ENCODE peak calls at places on chromosome 4, in six cellular contexts. H, O, Q, Z, M and S are unnamed samples.

GRCh38 chr4:110620352-110621327 is 2.2 kb downstream of the PITX2 start:
- DNase-seq in H (no peak), O (no peak), Q (no peak), Z (no peak), M (no peak), S (no peak)

GRCh38 chr4:122621010-122621616 is at the start of gene IL21:
- DNase-seq in H (no peak), O (no peak), Q (no peak), Z (peak), M (no peak), S (no peak)

GRCh38 chr4:165967486-165967885 is 94.4 kb downstream of the TLL1 start:
- DNase-seq in H (no peak), O (no peak), Q (no peak), Z (no peak), M (no peak), S (no peak)

GRCh38 chr4:7678318-7678852 is 243.7 kb upstream of the PSAPL1 start:
- DNase-seq in H (no peak), O (no peak), Q (no peak), Z (no peak), M (no peak), S (no peak)

GRCh38 chr4:158657291-158657690 is 14.4 kb downstream of the C4orf46 start:
- DNase-seq in H (no peak), O (no peak), Q (no peak), Z (no peak), M (no peak), S (no peak)

GRCh38 chr4:15779336-15779735 is 1.2 kb downstream of the CD38 start:
- DNase-seq in H (peak), O (no peak), Q (peak), Z (no peak), M (no peak), S (peak)

GRCh38 chr4:107818301-107818910 is 6.3 kb upstream of the SGMS2 start:
- DNase-seq in H (no peak), O (no peak), Q (no peak), Z (peak), M (no peak), S (peak)

GRCh38 chr4:84562156-84562555 is 20.8 kb upstream of the CDS1 start:
- DNase-seq in H (no peak), O (no peak), Q (no peak), Z (no peak), M (no peak), S (no peak)

GRCh38 chr4:149914521-149915115 is 99.0 kb upstream of the IQCM start:
- DNase-seq in H (no peak), O (peak), Q (peak), Z (peak), M (no peak), S (peak)

GRCh38 chr4:46878641-46879040 is 30.4 kb downstream of the COX7B2 start:
- DNase-seq in H (no peak), O (no peak), Q (no peak), Z (no peak), M (no peak), S (no peak)

GRCh38 chr4:27360651-27361347 is 500.2 kb downstream of the STIM2 start:
- DNase-seq in H (no peak), O (no peak), Q (peak), Z (no peak), M (no peak), S (no peak)

GRCh38 chr4:139851639-139852038 is 186.0 kb downstream of the MGST2 start:
- DNase-seq in H (no peak), O (no peak), Q (no peak), Z (no peak), M (no peak), S (no peak)

GRCh38 chr4:165813606-165814005 is 59.4 kb upstream of the TLL1 start:
- DNase-seq in H (no peak), O (no peak), Q (no peak), Z (no peak), M (no peak), S (no peak)

GRCh38 chr4:6671648-6672047 is 22.0 kb upstream of the S100P start:
- DNase-seq in H (no peak), O (no peak), Q (no peak), Z (no peak), M (no peak), S (no peak)

GRCh38 chr4:101693842-101694398 is 96.6 kb upstream of the BANK1 start:
- DNase-seq in H (no peak), O (no peak), Q (peak), Z (no peak), M (no peak), S (no peak)

GRCh38 chr4:119559044-119559647 is 69.5 kb downstream of the PDE5A start:
- DNase-seq in H (peak), O (no peak), Q (peak), Z (peak), M (no peak), S (no peak)

GRCh38 chr4:186192068-186192751 is 843 bp downstream of the CYP4V2 start:
- DNase-seq in H (peak), O (no peak), Q (peak), Z (no peak), M (peak), S (no peak)

GRCh38 chr4:20832821-20833220 is 132.6 kb downstream of the PACRGL start:
- DNase-seq in H (no peak), O (no peak), Q (no peak), Z (no peak), M (no peak), S (no peak)

GRCh38 chr4:71456841-71457240 is 118.0 kb downstream of the SLC4A4 start:
- DNase-seq in H (no peak), O (peak), Q (no peak), Z (no peak), M (no peak), S (no peak)

GRCh38 chr4:145719752-145720624 is 40.0 kb downstream of the C4orf51 start:
- DNase-seq in H (peak), O (no peak), Q (no peak), Z (peak), M (no peak), S (no peak)